ENCODE peak calls at places on chromosomes 3 and 15, in eight cellular contexts. Q is thoracic aorta, O is transverse colon, S is brain microvascular endothelial cell, L is IMR-90, B is epithelial cell of esophagus, V is heart right ventricle, Y is suprapubic skin. W is an unnamed sample.
A peak's percentile ranks its signal among the peaks of the same experiment; 100 is the strongest.

GRCh38 chr15:76636059-76636458 is 269.1 kb downstream of the SCAPER start:
- DNase-seq in Q (no peak), O (no peak), S (no peak), L (no peak), B (no peak), V (no peak), Y (no peak), W (no peak)

GRCh38 chr3:153897842-153898241 is 223.3 kb upstream of the ARHGEF26 start:
- DNase-seq in Q (no peak), O (no peak), S (no peak), L (no peak), B (no peak), V (no peak), Y (no peak), W (no peak)

GRCh38 chr3:100865442-100865841 is 127.8 kb downstream of the ABI3BP start:
- DNase-seq in Q (no peak), O (no peak), S (no peak), L (peak; percentile 10), B (peak; percentile 26), V (no peak), Y (no peak), W (no peak)

GRCh38 chr15:60572462-60573214 is 93.7 kb upstream of the ICE2 start:
- DNase-seq in Q (no peak), O (no peak), S (no peak), L (no peak), B (no peak), V (no peak), Y (no peak), W (no peak)

GRCh38 chr15:99509686-99510461 is 55.9 kb upstream of the MEF2A start:
- DNase-seq in Q (no peak), O (no peak), S (no peak), L (no peak), B (no peak), V (no peak), Y (no peak), W (no peak)

GRCh38 chr15:70091649-70092461 is 5.9 kb downstream of the TLE3 start:
- DNase-seq in Q (no peak), O (peak; percentile 52), S (no peak), L (no peak), B (peak; percentile 78), V (no peak), Y (no peak), W (peak; percentile 65)

GRCh38 chr3:25438791-25439555 is 10.9 kb downstream of the RARB start:
- DNase-seq in Q (no peak), O (no peak), S (no peak), L (no peak), B (no peak), V (no peak), Y (no peak), W (no peak)

GRCh38 chr15:35741395-35741794 is 195.4 kb upstream of the DPH6 start:
- DNase-seq in Q (no peak), O (no peak), S (no peak), L (no peak), B (no peak), V (no peak), Y (no peak), W (no peak)

GRCh38 chr15:99058421-99058870 is 46.4 kb upstream of the SYNM start:
- DNase-seq in Q (no peak), O (no peak), S (no peak), L (no peak), B (no peak), V (no peak), Y (no peak), W (no peak)

GRCh38 chr15:59699810-59700431 is 10.8 kb upstream of the BNIP2 start:
- DNase-seq in Q (no peak), O (no peak), S (no peak), L (peak; percentile 24), B (peak; percentile 71), V (no peak), Y (no peak), W (no peak)

GRCh38 chr15:80580107-80580506 is 115.0 kb upstream of the ABHD17C start:
- DNase-seq in Q (no peak), O (no peak), S (peak; percentile 83), L (peak; percentile 80), B (peak; percentile 100), V (no peak), Y (no peak), W (peak; percentile 99)

GRCh38 chr3:1394188-1394587 is 301.4 kb downstream of the CNTN6 start:
- DNase-seq in Q (no peak), O (no peak), S (no peak), L (no peak), B (no peak), V (no peak), Y (no peak), W (no peak)

GRCh38 chr15:34809186-34809585 is 13.8 kb upstream of the ACTC1 start:
- DNase-seq in Q (no peak), O (no peak), S (no peak), L (no peak), B (no peak), V (no peak), Y (no peak), W (no peak)

GRCh38 chr3:195394700-195395099 is 48.1 kb downstream of the ACAP2 start:
- DNase-seq in Q (no peak), O (no peak), S (peak; percentile 11), L (peak; percentile 49), B (no peak), V (no peak), Y (no peak), W (no peak)

GRCh38 chr3:111712294-111713180 is 117.4 kb upstream of the ZBED2 start:
- DNase-seq in Q (no peak), O (no peak), S (no peak), L (no peak), B (peak; percentile 94), V (peak; percentile 56), Y (no peak), W (peak; percentile 90)

GRCh38 chr15:65421360-65422215 is 1.2 kb downstream of the IGDCC4 start:
- DNase-seq in Q (no peak), O (peak; percentile 19), S (no peak), L (peak; percentile 73), B (no peak), V (peak; percentile 50), Y (peak; percentile 79), W (no peak)

GRCh38 chr3:42097166-42097946 is 6.2 kb downstream of the TRAK1 start:
- DNase-seq in Q (no peak), O (no peak), S (peak; percentile 73), L (peak; percentile 86), B (peak; percentile 62), V (no peak), Y (no peak), W (no peak)

GRCh38 chr3:194536883-194537637 is 50.3 kb upstream of the ATP13A3 start:
- DNase-seq in Q (no peak), O (peak; percentile 89), S (no peak), L (peak; percentile 28), B (peak; percentile 36), V (no peak), Y (no peak), W (no peak)

GRCh38 chr15:75648156-75649000 is 666 bp downstream of the SNX33 start:
- DNase-seq in Q (no peak), O (peak; percentile 40), S (no peak), L (no peak), B (no peak), V (peak; percentile 59), Y (no peak), W (no peak)

GRCh38 chr3:173045770-173046382 is 95.2 kb downstream of the SPATA16 start:
- DNase-seq in Q (no peak), O (no peak), S (no peak), L (no peak), B (peak; percentile 1), V (no peak), Y (no peak), W (no peak)
- TF ChIP-seq CTCF in Q (peak; percentile 24), O (peak; percentile 9), S (no peak), L (peak; percentile 43), B (peak; percentile 5), V (no peak), Y (no peak), W (no peak)

GRCh38 chr3:129938140-129938930 is 36.2 kb upstream of the TRH start:
- DNase-seq in Q (no peak), O (no peak), S (no peak), L (no peak), B (no peak), V (no peak), Y (no peak), W (no peak)

GRCh38 chr3:129933471-129933870 is 40.0 kb upstream of the TMCC1 start:
- DNase-seq in Q (no peak), O (no peak), S (no peak), L (no peak), B (no peak), V (no peak), Y (no peak), W (no peak)

GRCh38 chr3:129936757-129937156 is 37.8 kb upstream of the TRH start:
- DNase-seq in Q (no peak), O (peak; percentile 53), S (peak; percentile 35), L (peak; percentile 28), B (peak; percentile 70), V (peak; percentile 17), Y (no peak), W (no peak)

GRCh38 chr3:129937717-129938116 is 36.8 kb upstream of the TRH start:
- DNase-seq in Q (no peak), O (no peak), S (no peak), L (no peak), B (no peak), V (no peak), Y (no peak), W (no peak)

DNA sequence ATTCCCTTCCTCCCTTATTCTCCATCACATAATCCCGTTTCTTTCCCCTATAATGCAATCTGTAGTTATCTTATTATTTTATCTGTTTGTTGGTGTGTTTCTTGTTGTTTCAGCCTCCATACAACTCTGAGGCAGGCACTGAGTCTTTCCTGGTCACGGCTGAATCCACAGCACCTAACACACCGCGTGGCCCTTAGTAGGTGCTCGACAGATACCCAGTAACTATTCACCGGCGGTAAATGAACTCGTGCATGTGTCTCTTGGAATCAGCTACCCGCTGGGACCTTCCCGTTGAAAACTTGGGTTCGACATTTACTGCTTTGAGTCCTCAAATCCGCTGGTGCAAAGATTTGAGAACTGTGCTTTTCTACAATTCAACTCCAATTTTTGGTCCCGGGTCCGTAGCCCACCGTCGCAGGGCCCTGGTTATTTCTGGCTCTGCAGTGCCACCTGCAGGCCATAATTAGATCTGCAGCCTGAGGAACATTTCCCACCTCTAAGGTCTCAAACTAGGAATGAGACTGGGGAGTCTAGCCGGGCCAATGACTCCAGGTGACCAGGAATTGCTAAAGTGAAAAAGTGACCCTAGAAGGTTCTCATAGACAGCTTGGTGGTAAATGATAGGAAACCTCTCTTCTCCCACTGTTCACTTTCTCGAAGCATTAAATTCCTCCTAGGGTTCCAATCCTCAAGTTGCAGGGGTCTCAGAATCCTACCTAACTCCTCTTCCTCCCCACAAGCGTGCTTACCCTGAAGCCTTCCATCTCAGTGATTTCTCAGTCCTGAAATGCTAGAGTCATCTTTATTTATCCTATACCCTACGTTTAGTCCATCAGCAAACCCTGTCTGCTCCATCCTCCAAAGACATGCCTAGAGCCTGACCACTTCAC is 40.0 kb upstream of the TRH start:
- DNase-seq in Q (no peak), O (no peak), S (peak; percentile 15), L (peak; percentile 16), B (peak; percentile 24), V (no peak), Y (no peak), W (no peak)
- H3K4me3 ChIP-seq in Q (peak overlapping the region; percentile 44), O (no peak overlapping the region), S (no peak overlapping the region), L (no peak overlapping the region), B (peak overlapping the region; percentile 22), V (peak overlapping the region; percentile 33), Y (no peak overlapping the region), W (no peak overlapping the region)

GRCh38 chr15:44798815-44799214 is 62.5 kb downstream of the TRIM69 start:
- DNase-seq in Q (no peak), O (no peak), S (peak; percentile 4), L (no peak), B (no peak), V (no peak), Y (no peak), W (no peak)
- TF ChIP-seq CTCF in Q (no peak), O (no peak), S (peak; percentile 64), L (no peak), B (peak; percentile 49), V (no peak), Y (no peak), W (peak; percentile 39)

GRCh38 chr15:56208185-56208584 is 35.5 kb downstream of the RFX7 start:
- DNase-seq in Q (no peak), O (no peak), S (no peak), L (no peak), B (no peak), V (no peak), Y (no peak), W (no peak)
- H3K4me3 ChIP-seq in Q (no peak overlapping the region), O (no peak overlapping the region), S (no peak overlapping the region), L (no peak overlapping the region), B (no peak overlapping the region), V (no peak overlapping the region), Y (no peak overlapping the region), W (no peak overlapping the region)

W was measured in keratinocyte.